ENCODE peak calls at places on chromosomes 12 and 14, in six cellular contexts. J is NCI-H748 treated with DMSO at 0.1 percent for 48 hours; T is activated T-cell treated with anti-CD3 and anti-CD28 coated beads for 24 hours; L is CD8-positive, alpha-beta memory T cell; F is heart right ventricle; P is stimulated activated CD8-positive, alpha-beta memory T cell treated with anti-CD3 and anti-CD28 coated beads, Interleukin-7, amount 100 ng/mL, for 48 hours. Y is an unnamed sample.

GRCh38 chr12:25789520-25789919 is 169.0 kb upstream of the RASSF8 start:
- DNase-seq in J (no peak), P (no peak), F (peak), T (no peak), L (no peak), Y (peak)

GRCh38 chr12:3371018-3371417 is 120.0 kb upstream of the PRMT8 start:
- DNase-seq in L (no peak), J (peak), P (no peak), T (no peak), F (no peak), Y (no peak)

GRCh38 chr12:38772427-38772826 is 133.0 kb downstream of the CPNE8 start:
- DNase-seq in J (no peak), L (no peak), T (no peak), P (no peak), F (no peak), Y (no peak)

GRCh38 chr12:13982010-13982409 is 608 bp upstream of the GRIN2B start:
- DNase-seq in T (no peak), J (no peak), F (no peak), P (no peak), L (no peak), Y (no peak)

GRCh38 chr14:69259531-69260245 is at the start of gene GALNT16:
- DNase-seq in T (no peak), F (peak), L (no peak), P (no peak), J (no peak), Y (peak)

GRCh38 chr14:95291859-95292542 is 27.7 kb downstream of the CLMN start:
- DNase-seq in J (peak), P (no peak), F (peak), L (no peak), T (no peak), Y (peak)

GRCh38 chr14:50260511-50260910 is 29.1 kb upstream of the SOS2 start:
- DNase-seq in P (no peak), T (no peak), J (no peak), F (no peak), L (peak), Y (no peak)

GRCh38 chr12:25458047-25458552 is 95.0 kb downstream of the LMNTD1 start:
- DNase-seq in T (no peak), J (peak), F (no peak), L (no peak), P (no peak), Y (peak)

GRCh38 chr12:3078086-3078820 is 1.1 kb downstream of the TSPAN9 start:
- DNase-seq in J (no peak), L (peak), P (no peak), F (no peak), T (no peak), Y (peak)

GRCh38 chr14:26841361-26841760 is 243.5 kb upstream of the NOVA1 start:
- DNase-seq in P (no peak), L (no peak), F (no peak), T (no peak), J (no peak), Y (no peak)

GRCh38 chr12:64104376-64104775 is 117.7 kb downstream of the KICS2 start:
- DNase-seq in F (no peak), L (no peak), J (no peak), T (no peak), P (no peak), Y (no peak)

GRCh38 chr12:116418551-116418950 is 140.6 kb upstream of the MAP1LC3B2 start:
- DNase-seq in F (no peak), T (no peak), P (no peak), J (no peak), L (no peak), Y (no peak)

GRCh38 chr12:82366182-82366581 is 7.9 kb downstream of the METTL25 start:
- DNase-seq in J (no peak), L (no peak), P (no peak), T (no peak), F (no peak), Y (no peak)

GRCh38 chr12:113260127-113260526 is 38.9 kb downstream of the TPCN1 start:
- DNase-seq in P (no peak), L (no peak), J (peak), F (no peak), T (no peak), Y (no peak)

GRCh38 chr12:89642959-89643358 is 65.7 kb downstream of the ATP2B1 start:
- DNase-seq in J (no peak), T (no peak), L (no peak), P (no peak), F (no peak), Y (no peak)

GRCh38 chr12:93943766-93944165 is 204.6 kb upstream of the PLXNC1 start:
- DNase-seq in P (no peak), F (no peak), L (no peak), J (no peak), T (no peak), Y (peak)

GRCh38 chr14:23483216-23483854 is 13.8 kb downstream of the NGDN start:
- DNase-seq in J (peak), T (no peak), P (no peak), L (no peak), F (no peak), Y (no peak)

Y was measured in osteoblast.